ENCODE peak calls at places on chromosomes 12 and 14, in seven cellular contexts. X, Z, G, N, K, R and S are unnamed samples.

GRCh38 chr12:12606793-12607589 is 4.7 kb upstream of the CREBL2 start:
- DNase-seq in X (no peak), Z (no peak), G (no peak), N (no peak), K (peak), R (no peak), S (no peak)

GRCh38 chr12:8887285-8887715 is 27.0 kb upstream of the PHC1 start:
- DNase-seq in X (no peak), Z (no peak), G (no peak), N (no peak), K (no peak), R (no peak), S (no peak)

GRCh38 chr12:81257952-81258551 is 180.2 kb downstream of the ACSS3 start:
- DNase-seq in X (no peak), Z (no peak), G (no peak), N (no peak), K (peak), R (no peak), S (peak)

GRCh38 chr12:1791104-1791927 is 29.0 kb upstream of the LRTM2 start:
- DNase-seq in X (no peak), Z (peak), G (peak), N (no peak), K (no peak), R (peak), S (peak)

GRCh38 chr12:22306311-22306710 is 28.2 kb downstream of the ST8SIA1 start:
- DNase-seq in X (no peak), Z (no peak), G (no peak), N (no peak), K (no peak), R (no peak), S (no peak)

GRCh38 chr12:67534671-67535070 is 113.9 kb upstream of the DYRK2 start:
- DNase-seq in X (no peak), Z (peak), G (no peak), N (no peak), K (peak), R (peak), S (no peak)

GRCh38 chr14:69299286-69300035 is 39.5 kb downstream of the GALNT16 start:
- DNase-seq in X (no peak), Z (peak), G (no peak), N (no peak), K (no peak), R (no peak), S (no peak)

GRCh38 chr12:95397566-95397965 is 76.4 kb upstream of the METAP2 start:
- DNase-seq in X (no peak), Z (no peak), G (no peak), N (no peak), K (no peak), R (no peak), S (no peak)

GRCh38 chr12:47715877-47716548 is 9.3 kb downstream of the ENDOU start:
- DNase-seq in X (no peak), Z (peak), G (no peak), N (no peak), K (no peak), R (no peak), S (no peak)

GRCh38 chr12:80622271-80622670 is 85.2 kb upstream of the MYF6 start:
- DNase-seq in X (no peak), Z (no peak), G (no peak), N (no peak), K (no peak), R (no peak), S (no peak)

GRCh38 chr12:41277019-41277770 is 89.1 kb downstream of the PDZRN4 start:
- DNase-seq in X (no peak), Z (no peak), G (no peak), N (no peak), K (no peak), R (peak), S (peak)

GRCh38 chr12:81683881-81684280 is 75.3 kb downstream of the PPFIA2 start:
- DNase-seq in X (no peak), Z (no peak), G (no peak), N (no peak), K (no peak), R (no peak), S (no peak)

GRCh38 chr12:54416908-54417603 is 2.0 kb downstream of the ITGA5 start:
- DNase-seq in X (no peak), Z (no peak), G (no peak), N (no peak), K (no peak), R (no peak), S (no peak)

GRCh38 chr12:87365423-87365822 is 663.8 kb downstream of the C12orf50 start:
- DNase-seq in X (no peak), Z (no peak), G (no peak), N (no peak), K (no peak), R (no peak), S (no peak)

GRCh38 chr14:58881433-58881832 is 243.7 kb downstream of the DACT1 start:
- DNase-seq in X (no peak), Z (no peak), G (no peak), N (no peak), K (no peak), R (no peak), S (no peak)

GRCh38 chr12:2856051-2856450 is 788 bp downstream of the TEX52 start:
- DNase-seq in X (no peak), Z (no peak), G (no peak), N (no peak), K (no peak), R (no peak), S (no peak)

GRCh38 chr12:2589381-2589780 is 205.4 kb upstream of the FKBP4 start:
- DNase-seq in X (no peak), Z (no peak), G (no peak), N (no peak), K (no peak), R (no peak), S (no peak)

GRCh38 chr14:78254911-78255431 is 84.8 kb downstream of the NRXN3 start:
- DNase-seq in X (no peak), Z (no peak), G (no peak), N (no peak), K (peak), R (no peak), S (no peak)

GRCh38 chr12:112559784-112560183 is 141.0 kb downstream of the PTPN11 start:
- DNase-seq in X (no peak), Z (no peak), G (no peak), N (no peak), K (no peak), R (no peak), S (no peak)

GRCh38 chr12:30719060-30719459 is 23.4 kb upstream of the IPO8 start:
- DNase-seq in X (no peak), Z (no peak), G (no peak), N (no peak), K (peak), R (no peak), S (no peak)

GRCh38 chr12:32921397-32921796 is 24.8 kb upstream of the PKP2 start:
- DNase-seq in X (no peak), Z (no peak), G (no peak), N (no peak), K (no peak), R (no peak), S (no peak)

GRCh38 chr14:31583043-31583442 is 21.8 kb downstream of the NUBPL start:
- DNase-seq in X (no peak), Z (no peak), G (no peak), N (no peak), K (no peak), R (no peak), S (no peak)

GRCh38 chr12:54723653-54724256 is 75.6 kb upstream of the DCD start:
- DNase-seq in X (no peak), Z (no peak), G (no peak), N (no peak), K (no peak), R (no peak), S (peak)

GRCh38 chr14:58517592-58517991 is 90.1 kb downstream of the KIAA0586 start:
- DNase-seq in X (no peak), Z (no peak), G (no peak), N (no peak), K (no peak), R (no peak), S (no peak)

GRCh38 chr12:76123301-76124212 is 39.1 kb upstream of the NAP1L1 start:
- DNase-seq in X (no peak), Z (no peak), G (no peak), N (no peak), K (peak), R (no peak), S (no peak)

GRCh38 chr14:91381801-91382670 is 35.6 kb downstream of the CCDC88C start:
- DNase-seq in X (no peak), Z (no peak), G (no peak), N (no peak), K (no peak), R (no peak), S (no peak)

GRCh38 chr14:99635116-99635515 is 9.8 kb upstream of the HHIPL1 start:
- DNase-seq in X (no peak), Z (no peak), G (no peak), N (no peak), K (no peak), R (no peak), S (no peak)

GRCh38 chr12:12613334-12613733 is 1.7 kb downstream of the CREBL2 start:
- DNase-seq in X (no peak), Z (no peak), G (no peak), N (no peak), K (no peak), R (no peak), S (no peak)

GRCh38 chr14:99786423-99787051 is 6.7 kb upstream of the EML1 start:
- DNase-seq in X (peak), Z (peak), G (no peak), N (no peak), K (no peak), R (no peak), S (no peak)

GRCh38 chr12:131690320-131690719 is 20.6 kb upstream of the SFSWAP start:
- DNase-seq in X (no peak), Z (peak), G (no peak), N (no peak), K (no peak), R (no peak), S (no peak)

GRCh38 chr12:92914170-92914569 is 14.9 kb downstream of the EEA1 start:
- DNase-seq in X (no peak), Z (no peak), G (no peak), N (no peak), K (no peak), R (no peak), S (no peak)

GRCh38 chr14:23664207-23664885 is 28.2 kb downstream of the DHRS2 start:
- DNase-seq in X (no peak), Z (no peak), G (no peak), N (no peak), K (no peak), R (no peak), S (no peak)

GRCh38 chr12:51942501-51943000 is 8.9 kb upstream of the ACVR1B start:
- DNase-seq in X (no peak), Z (peak), G (no peak), N (no peak), K (no peak), R (no peak), S (no peak)

GRCh38 chr12:51124504-51124903 is 41.1 kb upstream of the CSRNP2 start:
- DNase-seq in X (no peak), Z (no peak), G (no peak), N (no peak), K (no peak), R (no peak), S (no peak)

GRCh38 chr14:70073924-70074566 is 114.7 kb downstream of the SLC8A3 start:
- DNase-seq in X (peak), Z (peak), G (no peak), N (peak), K (no peak), R (peak), S (peak)

GRCh38 chr12:110668480-110669192 is 20.3 kb downstream of the HVCN1 start:
- DNase-seq in X (no peak), Z (no peak), G (no peak), N (no peak), K (no peak), R (no peak), S (no peak)

GRCh38 chr14:33928895-33929294 is 22.0 kb downstream of the EGLN3 start:
- DNase-seq in X (no peak), Z (no peak), G (no peak), N (no peak), K (no peak), R (no peak), S (no peak)

GRCh38 chr12:67415473-67415872 is 146.3 kb downstream of the CAND1 start:
- DNase-seq in X (no peak), Z (peak), G (no peak), N (no peak), K (no peak), R (no peak), S (peak)

GRCh38 chr12:113639474-113639873 is 167.8 kb upstream of the LHX5 start:
- DNase-seq in X (no peak), Z (no peak), G (no peak), N (no peak), K (no peak), R (no peak), S (no peak)

GRCh38 chr12:102216086-102216691 is 18.6 kb upstream of the PMCH start:
- DNase-seq in X (no peak), Z (no peak), G (no peak), N (no peak), K (peak), R (peak), S (peak)

GRCh38 chr14:93787465-93788306 is 599 bp downstream of the PRIMA1 start:
- DNase-seq in X (no peak), Z (no peak), G (no peak), N (no peak), K (no peak), R (no peak), S (no peak)
- H3K4me3 ChIP-seq in X (peak), Z (no peak), G (no peak), N (peak), K (no peak), R (peak), S (peak)

GRCh38 chr12:57887631-57888406 is 41.3 kb upstream of the CTDSP2 start:
- DNase-seq in X (no peak), Z (no peak), G (no peak), N (no peak), K (no peak), R (no peak), S (no peak)
- H3K4me3 ChIP-seq in X (peak), Z (no peak), G (no peak), N (no peak), K (no peak), R (no peak), S (no peak)

GRCh38 chr14:21097616-21098133 is 780 bp downstream of the ZNF219 start:
- DNase-seq in X (peak), Z (peak), G (no peak), N (no peak), K (no peak), R (no peak), S (no peak)
- H3K4me3 ChIP-seq in X (peak), Z (peak), G (no peak), N (peak), K (peak), R (peak), S (no peak)

GRCh38 chr14:101078892-101079221 is 175.3 kb upstream of the RTL1 start:
- DNase-seq in X (no peak), Z (peak), G (no peak), N (no peak), K (no peak), R (no peak), S (no peak)
- H3K4me3 ChIP-seq in X (no peak), Z (no peak), G (no peak), N (no peak), K (no peak), R (no peak), S (no peak)

DNA sequence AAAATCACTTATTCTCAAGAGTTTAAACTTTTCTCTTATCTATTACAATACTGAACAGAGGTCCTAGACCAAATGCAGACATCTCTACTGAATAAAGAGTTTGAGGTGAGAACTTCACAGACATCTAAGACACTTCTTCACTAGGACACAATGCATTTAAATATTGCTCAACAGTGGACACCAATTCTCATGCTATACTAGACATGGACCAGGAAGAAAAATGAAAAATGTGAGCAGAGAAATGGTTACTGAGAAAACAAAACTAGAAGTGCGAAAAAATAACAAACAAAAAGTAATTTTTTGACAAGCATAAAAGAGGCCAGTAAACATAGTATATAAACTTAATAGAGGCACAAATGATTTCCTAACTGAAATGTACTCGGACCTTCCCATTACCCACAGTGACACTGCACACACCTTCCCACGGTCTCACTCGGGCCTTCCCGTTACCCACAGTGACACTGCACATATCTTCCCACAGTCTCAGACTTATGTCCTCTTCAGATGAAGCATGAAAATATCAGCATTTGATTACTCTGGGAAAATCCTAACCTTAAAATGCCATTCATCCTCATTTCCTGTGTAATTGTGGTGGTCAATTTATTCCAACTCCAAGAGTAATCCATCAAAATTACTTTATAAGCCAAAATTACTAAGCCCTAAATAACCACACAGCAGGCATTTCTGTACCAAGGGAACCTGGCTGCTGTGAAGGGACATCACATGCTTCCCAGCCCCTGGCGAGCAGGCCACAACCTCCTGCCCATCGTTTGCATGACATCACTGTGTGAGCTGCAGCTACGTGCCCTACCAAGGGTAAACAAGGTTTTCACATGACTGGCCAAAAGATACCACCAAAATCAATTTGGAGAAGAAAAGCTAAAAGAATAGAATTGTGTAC is 6.4 kb downstream of the SLC15A4 start:
- DNase-seq in X (peak), Z (peak), G (peak), N (no peak), K (no peak), R (no peak), S (no peak)
- H3K4me3 ChIP-seq in X (no peak), Z (no peak), G (no peak), N (no peak), K (no peak), R (no peak), S (no peak)

GRCh38 chr12:125061229-125061628 is 4.0 kb upstream of the AACS start:
- DNase-seq in X (no peak), Z (no peak), G (no peak), N (no peak), K (no peak), R (no peak), S (no peak)

GRCh38 chr12:125068391-125068790 is 3.2 kb downstream of the AACS start:
- DNase-seq in X (no peak), Z (no peak), G (no peak), N (no peak), K (no peak), R (no peak), S (no peak)

GRCh38 chr12:125065021-125065752 is at the start of gene AACS:
- DNase-seq in X (peak), Z (peak), G (peak), N (peak), K (no peak), R (peak), S (peak)

GRCh38 chr12:125065753-125066570 is 727 bp downstream of the AACS start:
- DNase-seq in X (peak), Z (no peak), G (no peak), N (no peak), K (no peak), R (peak), S (no peak)

GRCh38 chr12:125064492-125064891 is 743 bp upstream of the AACS start:
- DNase-seq in X (no peak), Z (no peak), G (no peak), N (no peak), K (no peak), R (no peak), S (no peak)
- H3K4me3 ChIP-seq in X (peak), Z (peak), G (no peak), N (no peak), K (no peak), R (peak), S (peak)

GRCh38 chr12:69157023-69157655 is 82.2 kb upstream of the CPSF6 start:
- DNase-seq in X (peak), Z (peak), G (peak), N (peak), K (no peak), R (peak), S (peak)
- H3K4me3 ChIP-seq in X (no peak), Z (peak), G (no peak), N (no peak), K (no peak), R (no peak), S (peak)

GRCh38 chr12:68537571-68537970 is 73.1 kb upstream of the RAP1B start:
- DNase-seq in X (no peak), Z (no peak), G (no peak), N (no peak), K (no peak), R (no peak), S (no peak)

GRCh38 chr12:68536885-68537284 is 73.8 kb upstream of the RAP1B start:
- DNase-seq in X (no peak), Z (no peak), G (no peak), N (no peak), K (no peak), R (no peak), S (no peak)

GRCh38 chr12:68534108-68534507 is 76.6 kb upstream of the RAP1B start:
- DNase-seq in X (no peak), Z (no peak), G (no peak), N (no peak), K (no peak), R (no peak), S (no peak)

GRCh38 chr12:68539615-68539952 is 71.1 kb upstream of the RAP1B start:
- DNase-seq in X (no peak), Z (no peak), G (no peak), N (no peak), K (no peak), R (no peak), S (no peak)

DNA sequence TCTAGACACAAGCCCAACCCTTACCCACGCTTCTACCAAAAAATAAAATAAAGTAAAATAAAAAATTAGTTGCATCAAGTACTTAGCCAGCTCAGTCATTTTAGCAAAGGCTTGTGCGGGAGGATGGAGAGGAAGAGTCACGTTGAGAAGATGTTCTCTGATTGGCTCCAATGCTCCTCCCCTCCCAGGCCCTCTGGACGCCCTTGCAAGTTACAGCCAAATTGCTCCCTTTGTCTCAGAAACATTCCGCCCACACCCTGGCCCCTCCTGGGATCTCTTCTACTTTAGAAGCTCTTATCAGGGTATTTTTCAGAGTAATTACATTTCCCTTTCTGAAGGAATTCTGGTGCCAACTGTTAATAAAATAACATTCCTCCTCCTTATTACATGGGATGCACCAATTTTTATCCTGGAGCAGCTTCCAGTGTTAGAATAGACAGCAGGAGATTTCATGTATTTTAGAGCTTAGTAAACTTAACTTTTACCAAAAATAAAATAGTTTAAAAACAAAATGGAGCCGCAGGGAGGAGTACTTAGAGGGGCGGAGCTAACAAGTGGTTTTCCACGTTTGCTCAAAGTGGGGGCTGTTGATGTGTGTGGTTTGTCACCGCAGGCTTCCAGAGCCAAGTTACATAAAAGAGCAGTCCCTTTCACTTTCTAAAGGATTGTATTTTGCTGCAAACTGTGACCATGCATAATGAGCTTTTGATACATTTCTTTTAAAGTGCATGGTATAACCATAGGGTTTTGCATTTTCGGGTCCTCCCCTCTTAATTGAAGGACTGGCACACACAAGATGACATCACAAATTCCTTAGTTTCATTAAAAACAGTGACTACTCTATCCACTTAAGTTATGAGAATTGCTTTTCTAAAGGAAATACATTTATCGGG is 71.7 kb upstream of the RAP1B start:
- DNase-seq in X (peak), Z (peak), G (peak), N (no peak), K (no peak), R (no peak), S (no peak)
- H3K4me3 ChIP-seq in X (peak), Z (peak), G (no peak), N (peak), K (no peak), R (no peak), S (no peak)